ENCODE peak calls at places on chromosomes 2 and 18, in four cellular contexts. Y, K, L and V are unnamed samples. For H3K4me1, the result is how much of the 10 kb centered on the place peaks cover.

GRCh38 chr2:203535784-203536590 is 886 bp upstream of the RAPH1 start:
- DNase-seq in Y (peak), K (no peak), L (no peak), V (peak)

GRCh38 chr18:686339-687111 is 25.9 kb downstream of the ENOSF1 start:
- DNase-seq in Y (no peak), K (no peak), L (no peak), V (no peak)

GRCh38 chr2:70679244-70679643 is 88.8 kb downstream of the ADD2 start:
- DNase-seq in Y (no peak), K (no peak), L (no peak), V (no peak)

GRCh38 chr18:13183790-13184189 is 34.8 kb upstream of the LDLRAD4 start:
- DNase-seq in Y (no peak), K (no peak), L (no peak), V (no peak)

GRCh38 chr2:65477590-65477989 is 45.2 kb upstream of the SPRED2 start:
- DNase-seq in Y (no peak), K (no peak), L (no peak), V (no peak)

GRCh38 chr18:11872479-11873136 is 21.4 kb downstream of the CHMP1B start:
- DNase-seq in Y (no peak), K (no peak), L (peak), V (no peak)

GRCh38 chr2:236167297-236168109 is 683 bp downstream of the GBX2 start:
- DNase-seq in Y (peak), K (peak), L (no peak), V (no peak)

GRCh38 chr2:113175101-113175628 is 1.4 kb downstream of the PSD4 start:
- DNase-seq in Y (no peak), K (no peak), L (no peak), V (no peak)

GRCh38 chr18:62637807-62638687 is 77.3 kb upstream of the PHLPP1 start:
- DNase-seq in Y (peak), K (peak), L (peak), V (peak)

GRCh38 chr2:16608661-16609643 is 56.7 kb downstream of the CYRIA start:
- DNase-seq in Y (peak), K (peak), L (peak), V (peak)

GRCh38 chr2:234964631-234965461 is 13.0 kb downstream of the SH3BP4 start:
- DNase-seq in Y (peak), K (no peak), L (no peak), V (no peak)

GRCh38 chr2:39954346-39954745 is 175.3 kb upstream of the THUMPD2 start:
- DNase-seq in Y (no peak), K (peak), L (no peak), V (no peak)

GRCh38 chr18:77749189-77749588 is 499.5 kb downstream of the GALR1 start:
- DNase-seq in Y (no peak), K (no peak), L (no peak), V (no peak)

GRCh38 chr2:586518-587370 is 90.5 kb downstream of the TMEM18 start:
- DNase-seq in Y (no peak), K (no peak), L (no peak), V (no peak)

GRCh38 chr2:230472619-230473018 is 56.6 kb downstream of the SP100 start:
- DNase-seq in Y (peak), K (peak), L (no peak), V (peak)

GRCh38 chr2:219289537-219290361 is 10.6 kb downstream of the DNAJB2 start:
- DNase-seq in Y (peak), K (peak), L (no peak), V (no peak)

GRCh38 chr2:157184161-157184910 is 73.2 kb upstream of the GALNT5 start:
- DNase-seq in Y (no peak), K (peak), L (no peak), V (no peak)

GRCh38 chr18:60599267-60599666 is 226.7 kb upstream of the MC4R start:
- DNase-seq in Y (no peak), K (no peak), L (no peak), V (no peak)

GRCh38 chr2:74146929-74147728 is 583 bp downstream of the BOLA3 start:
- DNase-seq in Y (peak), K (peak), L (no peak), V (peak)

GRCh38 chr2:187986392-187987105 is 305.1 kb upstream of the GULP1 start:
- DNase-seq in Y (no peak), K (peak), L (no peak), V (peak)

GRCh38 chr18:72895548-72895947 is 27.8 kb upstream of the NETO1 start:
- DNase-seq in Y (no peak), K (peak), L (no peak), V (no peak)

GRCh38 chr2:65429799-65430514 is 2.4 kb downstream of the SPRED2 start:
- DNase-seq in Y (peak), K (peak), L (no peak), V (peak)

GRCh38 chr2:216691210-216691741 is 4.1 kb downstream of the IGFBP5 start:
- DNase-seq in Y (peak), K (peak), L (peak), V (no peak)

GRCh38 chr2:23399674-23400261 is 14.8 kb downstream of the KLHL29 start:
- DNase-seq in Y (no peak), K (no peak), L (no peak), V (no peak)

GRCh38 chr2:86046985-86047384 is 58.7 kb downstream of the POLR1A start:
- DNase-seq in Y (no peak), K (peak), L (no peak), V (peak)

GRCh38 chr2:229921101-229921891 is 513 bp downstream of the TRIP12 start:
- DNase-seq in Y (peak), K (peak), L (peak), V (peak)

GRCh38 chr2:237675326-237675725 is 47.9 kb downstream of the LRRFIP1 start:
- DNase-seq in Y (no peak), K (no peak), L (no peak), V (no peak)

GRCh38 chr2:120963997-120964396 is 228.3 kb downstream of the GLI2 start:
- DNase-seq in Y (peak), K (no peak), L (no peak), V (no peak)

GRCh38 chr18:54962919-54963645 is 3.8 kb upstream of the CCDC68 start:
- DNase-seq in Y (no peak), K (no peak), L (no peak), V (no peak)

GRCh38 chr2:236293241-236293810 is 29.1 kb upstream of the ASB18 start:
- DNase-seq in Y (no peak), K (no peak), L (no peak), V (no peak)

GRCh38 chr2:196927318-196928225 is 1.1 kb upstream of the PGAP1 start:
- DNase-seq in Y (peak), K (peak), L (no peak), V (peak)

GRCh38 chr2:104658840-104659591 is 194.9 kb upstream of the POU3F3 start:
- DNase-seq in Y (no peak), K (no peak), L (no peak), V (no peak)

DNA sequence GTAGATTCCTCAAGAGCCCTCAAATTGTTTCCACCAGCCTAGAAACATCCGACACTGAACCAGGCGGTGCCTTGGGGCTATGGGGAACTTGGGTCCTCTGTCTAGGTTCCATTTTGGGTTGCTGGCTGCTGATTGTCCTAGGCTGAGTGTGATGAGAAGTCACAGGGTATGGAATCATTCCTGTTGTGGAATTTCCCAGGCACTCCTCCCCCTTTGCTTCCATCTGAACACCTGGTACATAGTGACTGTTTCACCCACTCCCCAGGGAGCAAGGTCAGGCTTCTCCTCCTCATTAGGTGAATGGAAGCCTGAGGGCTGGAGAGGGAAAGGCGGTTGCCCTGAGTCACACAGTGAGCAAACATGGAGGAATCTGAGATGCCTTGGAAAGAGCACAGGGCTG is 4.5 kb downstream of the KIF3C start:
- DNase-seq in Y (peak), K (peak), L (no peak), V (peak)
- H3K4me1 ChIP-seq in Y (under half), K (under half), L (under half), V (under half)

DNA sequence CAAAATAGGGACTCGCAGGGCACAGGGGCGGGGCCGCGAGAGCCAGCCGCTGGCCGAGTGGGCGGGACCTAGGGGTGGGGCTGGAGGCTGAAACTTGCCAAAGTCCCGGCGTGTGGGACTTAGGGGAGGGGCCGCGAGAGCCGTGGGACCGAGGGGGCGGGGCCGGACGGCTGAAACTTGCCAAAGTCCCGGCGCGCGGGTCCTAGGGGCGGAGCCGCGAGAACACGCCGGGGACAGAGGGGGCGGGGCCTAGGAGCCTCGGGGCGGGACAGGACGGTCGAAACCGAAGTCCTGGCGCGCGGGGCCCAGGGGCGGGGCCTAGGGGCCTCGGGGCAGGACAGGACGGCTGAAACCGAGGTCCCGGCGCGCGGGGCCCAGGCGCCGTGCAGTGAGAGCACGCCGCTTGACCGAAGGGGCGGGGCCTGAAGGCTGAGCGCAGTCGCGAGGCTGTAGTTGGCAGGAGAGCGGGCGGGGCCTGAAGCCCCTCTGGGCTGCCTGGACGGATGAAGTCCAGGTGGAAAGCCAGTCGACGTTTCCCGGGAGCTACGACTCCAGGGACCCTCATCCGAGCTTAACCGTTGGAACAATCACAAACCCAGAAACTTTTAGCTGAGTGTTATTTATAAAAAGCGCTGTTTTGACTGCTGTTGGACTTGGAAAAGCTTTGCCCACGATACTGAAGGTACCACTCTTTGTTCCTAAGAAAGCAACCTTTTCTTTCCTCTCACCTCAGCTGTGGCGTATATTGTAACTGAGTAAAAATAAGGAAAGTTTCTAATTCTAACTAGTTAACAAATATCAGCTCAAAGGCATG is 475 bp upstream of the BARD1 start:
- DNase-seq in Y (peak), K (peak), L (peak), V (peak)
- H3K4me1 ChIP-seq in Y (under half), K (under half), L (under half), V (under half)

DNA sequence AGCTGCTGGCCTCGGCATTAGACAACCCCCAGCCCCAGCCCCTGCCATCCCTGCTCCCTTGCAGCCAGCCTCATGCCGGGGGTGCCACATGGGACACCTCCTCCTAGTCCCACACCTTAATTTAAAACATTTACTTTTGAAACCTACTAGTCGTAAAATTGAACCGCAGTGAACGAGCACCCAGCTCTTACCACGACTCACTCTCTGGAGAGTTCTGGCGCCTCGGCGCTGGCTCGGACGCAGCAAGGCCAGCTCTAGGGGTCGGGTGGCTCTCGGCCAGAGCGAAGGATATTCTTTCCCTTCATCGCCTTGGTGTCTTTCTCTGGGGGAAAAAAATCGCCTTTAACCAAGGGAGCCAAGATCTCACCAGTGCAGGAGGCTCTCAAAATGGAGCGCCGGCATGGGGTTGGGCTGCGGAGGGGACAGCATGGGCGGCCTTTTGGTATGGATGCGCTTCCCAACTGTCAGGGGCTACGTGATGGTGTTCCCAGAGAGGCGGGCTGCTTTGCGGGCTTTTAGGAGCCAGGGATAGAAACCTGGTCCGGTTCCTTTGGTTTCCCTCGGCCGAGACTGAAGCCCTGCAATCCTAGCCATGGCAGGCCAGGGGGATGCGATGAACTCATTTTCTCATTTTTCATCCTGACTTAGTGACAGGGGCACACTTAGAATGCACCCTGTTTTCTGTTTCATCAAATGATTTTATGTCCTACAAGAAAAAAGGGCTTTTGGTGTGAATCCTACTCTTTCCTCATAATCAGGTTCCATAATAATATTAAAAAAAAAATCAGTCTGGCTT is 2.0 kb downstream of the HPCAL1 start:
- DNase-seq in Y (peak), K (no peak), L (no peak), V (no peak)
- H3K4me1 ChIP-seq in Y (under half), K (under half), L (under half), V (under half)

DNA sequence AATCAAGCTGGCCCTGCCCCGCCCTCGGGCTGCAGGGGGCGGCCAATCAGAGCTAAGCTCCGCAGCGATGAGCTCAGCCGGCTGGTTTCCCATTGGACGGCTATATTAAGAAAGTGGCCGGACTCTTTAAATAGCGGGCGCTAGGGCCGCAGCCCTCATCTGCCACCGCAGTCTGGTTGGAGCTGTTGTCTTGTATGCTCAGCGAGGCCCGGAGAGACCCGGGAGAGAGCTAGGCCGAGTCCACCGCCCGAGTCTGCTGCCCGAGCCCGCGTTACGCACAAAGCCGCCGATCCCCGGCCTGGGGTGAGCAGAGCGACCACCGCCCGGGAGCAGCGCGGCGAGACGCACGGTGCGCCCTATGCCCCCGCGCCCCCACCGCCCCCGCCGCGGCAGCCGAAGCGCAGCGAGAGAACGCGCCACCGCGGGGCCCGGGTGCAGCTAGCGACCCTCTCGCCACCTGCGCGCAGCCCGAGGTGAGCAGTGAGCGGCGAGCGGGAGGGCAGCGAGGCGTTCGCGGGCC is at the start of gene RHOB:
- DNase-seq in Y (peak), K (peak), L (peak), V (peak)
- H3K4me1 ChIP-seq in Y (under half), K (under half), L (under half), V (under half)

GRCh38 chr2:231934441-231935206 is 8.4 kb upstream of the NPPC start:
- DNase-seq in Y (no peak), K (no peak), L (no peak), V (no peak)

GRCh38 chr2:231933916-231934401 is 7.8 kb upstream of the NPPC start:
- DNase-seq in Y (no peak), K (no peak), L (no peak), V (no peak)

GRCh38 chr2:231932711-231932970 is 6.4 kb upstream of the NPPC start:
- DNase-seq in Y (no peak), K (no peak), L (no peak), V (no peak)

GRCh38 chr2:231931481-231931915 is 5.3 kb upstream of the NPPC start:
- DNase-seq in Y (no peak), K (no peak), L (no peak), V (no peak)

DNA sequence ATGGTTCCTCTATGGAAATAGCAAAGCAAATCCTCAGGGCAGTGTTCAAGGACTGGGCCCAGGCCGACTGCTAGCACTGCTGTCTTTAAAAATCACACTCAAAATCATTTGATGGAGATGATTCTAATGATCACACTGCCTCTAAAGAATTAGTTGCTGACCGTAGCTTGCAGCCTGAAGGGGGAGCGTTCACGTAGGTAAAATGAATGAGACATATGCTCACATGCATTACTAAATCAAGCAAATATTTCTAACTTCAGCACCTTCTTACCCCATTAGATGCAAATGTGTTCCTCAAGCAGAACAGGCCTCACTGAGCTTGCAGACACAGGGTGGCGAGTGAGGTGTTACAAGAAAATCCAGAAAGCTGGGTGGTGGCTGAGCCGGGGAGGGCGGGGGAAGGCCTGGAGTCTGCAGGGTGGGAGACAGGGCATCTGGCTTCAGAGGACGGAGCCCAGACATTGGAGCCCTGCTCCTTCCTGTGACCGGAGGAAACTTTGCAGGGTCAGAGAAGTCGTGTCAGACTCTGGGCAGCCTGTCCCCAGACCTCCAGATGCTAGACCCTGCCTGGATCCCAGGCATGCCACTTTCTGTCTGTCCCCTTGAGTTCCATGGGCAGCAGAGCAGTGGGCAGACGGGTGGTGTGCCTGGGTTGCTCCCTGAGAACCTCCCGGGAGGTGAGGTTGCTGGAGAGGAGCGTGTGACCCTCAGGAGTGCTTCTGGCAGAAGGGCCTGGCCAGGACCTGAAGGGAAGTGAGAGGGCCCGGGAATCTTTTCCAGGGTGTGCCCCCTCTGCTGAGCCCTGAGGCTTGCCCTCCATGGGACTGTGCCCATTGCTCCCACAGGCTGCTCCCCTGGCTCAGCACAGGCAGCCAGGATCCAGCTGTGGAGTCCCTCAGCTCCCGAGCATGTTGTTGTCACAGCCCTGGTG is 7.1 kb upstream of the NPPC start:
- DNase-seq in Y (no peak), K (no peak), L (no peak), V (no peak)
- H3K4me1 ChIP-seq in Y (under half), K (under half), L (under half), V (under half)

DNA sequence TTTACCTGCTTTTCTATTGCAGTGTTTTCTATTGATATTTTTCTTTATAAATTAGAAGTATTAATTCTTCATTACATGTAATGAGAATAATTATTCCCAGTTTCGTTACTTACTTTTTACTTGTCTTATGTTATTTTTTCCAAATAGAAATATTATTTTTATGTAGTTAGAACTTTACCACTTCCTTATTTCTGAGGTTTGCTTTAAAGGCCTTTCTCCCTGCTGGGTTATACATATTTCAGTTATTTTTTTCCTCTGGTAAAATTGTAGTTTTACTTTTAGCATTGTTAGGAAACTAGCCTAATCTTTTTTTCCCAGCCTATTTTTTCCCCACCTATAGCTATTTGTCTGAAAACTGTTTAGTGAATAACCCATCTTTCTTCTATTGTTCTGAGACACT is 17.1 kb downstream of the RNF144A start:
- DNase-seq in Y (no peak), K (no peak), L (no peak), V (no peak)
- H3K4me1 ChIP-seq in Y (under half), K (under half), L (under half), V (under half)

GRCh38 chr2:224999784-225000183 is 42.5 kb downstream of the DOCK10 start:
- DNase-seq in Y (no peak), K (no peak), L (no peak), V (no peak)
- H3K4me1 ChIP-seq in Y (under half), K (under half), L (under half), V (under half)

GRCh38 chr18:48541747-48542108 is 2.9 kb downstream of the CTIF start:
- DNase-seq in Y (no peak), K (no peak), L (no peak), V (no peak)
- H3K4me1 ChIP-seq in Y (under half), K (under half), L (under half), V (under half)

GRCh38 chr2:200049086-200049485 is 93.7 kb downstream of the MAIP1 start:
- DNase-seq in Y (no peak), K (no peak), L (no peak), V (peak)

GRCh38 chr2:200048421-200048820 is 93.0 kb downstream of the MAIP1 start:
- DNase-seq in Y (no peak), K (no peak), L (no peak), V (peak)

GRCh38 chr2:200051621-200051945 is 96.2 kb downstream of the MAIP1 start:
- DNase-seq in Y (no peak), K (no peak), L (no peak), V (no peak)

GRCh38 chr2:200052627-200053026 is 97.2 kb downstream of the MAIP1 start:
- DNase-seq in Y (no peak), K (no peak), L (no peak), V (peak)

GRCh38 chr2:200050921-200051620 is 95.7 kb downstream of the MAIP1 start:
- DNase-seq in Y (no peak), K (no peak), L (peak), V (no peak)
- H3K4me1 ChIP-seq in Y (under half), K (under half), L (under half), V (under half)